ENCODE peak calls at places on chromosomes 2 and 18, in five cellular contexts. One of them, this sample, is unnamed.

GRCh38 chr2:45882707-45883106 is 231.2 kb downstream of the PRKCE start:
- DNase-seq in AG20443: peak
- DNase-seq in GM23338: no peak
- DNase-seq in HEK293T: no peak
- DNase-seq in Calu3: no peak
- DNase-seq in this sample: no peak

GRCh38 chr2:8549942-8550341 is 131.9 kb upstream of the ID2 start:
- DNase-seq in GM23338: no peak
- DNase-seq in HEK293T: no peak
- DNase-seq in Calu3: no peak
- DNase-seq in AG20443: no peak
- DNase-seq in this sample: no peak

GRCh38 chr2:197777823-197778407 is 7.2 kb downstream of the BOLL start:
- DNase-seq in AG20443: peak
- DNase-seq in Calu3: peak
- DNase-seq in GM23338: peak
- DNase-seq in HEK293T: no peak
- DNase-seq in this sample: no peak

GRCh38 chr2:175769200-175769599 is 232.9 kb downstream of the LNPK start:
- DNase-seq in AG20443: no peak
- DNase-seq in HEK293T: no peak
- DNase-seq in GM23338: peak
- DNase-seq in Calu3: no peak
- DNase-seq in this sample: no peak

GRCh38 chr18:11154369-11154982 is 5.1 kb upstream of the PIEZO2 start:
- DNase-seq in HEK293T: peak
- DNase-seq in AG20443: peak
- DNase-seq in Calu3: peak
- DNase-seq in GM23338: peak
- DNase-seq in this sample: no peak

GRCh38 chr2:112065966-112066365 is 10.9 kb downstream of the TMEM87B start:
- DNase-seq in HEK293T: no peak
- DNase-seq in GM23338: no peak
- DNase-seq in Calu3: no peak
- DNase-seq in AG20443: peak
- DNase-seq in this sample: no peak

GRCh38 chr18:76656925-76657324 is 161.9 kb upstream of the ZNF516 start:
- DNase-seq in AG20443: no peak
- DNase-seq in Calu3: no peak
- DNase-seq in HEK293T: no peak
- DNase-seq in GM23338: no peak
- DNase-seq in this sample: no peak

GRCh38 chr2:9071584-9072124 is 68.2 kb upstream of the MBOAT2 start:
- DNase-seq in Calu3: no peak
- DNase-seq in AG20443: no peak
- DNase-seq in GM23338: no peak
- DNase-seq in HEK293T: no peak
- DNase-seq in this sample: no peak

GRCh38 chr18:64103979-64104378 is 44.9 kb downstream of the LINC00305 start:
- DNase-seq in Calu3: no peak
- DNase-seq in HEK293T: no peak
- DNase-seq in GM23338: peak
- DNase-seq in AG20443: no peak
- DNase-seq in this sample: no peak

GRCh38 chr2:88247531-88247930 is 77.4 kb downstream of the THNSL2 start:
- DNase-seq in HEK293T: no peak
- DNase-seq in Calu3: no peak
- DNase-seq in AG20443: no peak
- DNase-seq in GM23338: no peak
- DNase-seq in this sample: no peak

GRCh38 chr18:2906522-2907458 is 60.0 kb downstream of the EMILIN2 start:
- DNase-seq in HEK293T: no peak
- DNase-seq in GM23338: peak
- DNase-seq in AG20443: peak
- DNase-seq in Calu3: peak
- DNase-seq in this sample: no peak

GRCh38 chr2:109720379-109721116 is 73.6 kb upstream of the RGPD5 start:
- DNase-seq in GM23338: no peak
- DNase-seq in AG20443: no peak
- DNase-seq in Calu3: no peak
- DNase-seq in HEK293T: no peak
- DNase-seq in this sample: peak

GRCh38 chr18:75269140-75269676 is 58.6 kb downstream of the TSHZ1 start:
- DNase-seq in GM23338: no peak
- DNase-seq in Calu3: no peak
- DNase-seq in AG20443: no peak
- DNase-seq in HEK293T: no peak
- DNase-seq in this sample: no peak

GRCh38 chr2:138922973-138923563 is 142.9 kb upstream of the NXPH2 start:
- DNase-seq in GM23338: peak
- DNase-seq in HEK293T: peak
- DNase-seq in AG20443: no peak
- DNase-seq in Calu3: no peak
- DNase-seq in this sample: no peak

GRCh38 chr2:158006961-158007664 is 94.6 kb upstream of the UPP2 start:
- DNase-seq in AG20443: no peak
- DNase-seq in HEK293T: no peak
- DNase-seq in GM23338: peak
- DNase-seq in Calu3: no peak
- DNase-seq in this sample: no peak

GRCh38 chr18:1014951-1015627 is 110.4 kb downstream of the ADCYAP1 start:
- DNase-seq in Calu3: no peak
- DNase-seq in GM23338: peak
- DNase-seq in AG20443: no peak
- DNase-seq in HEK293T: no peak
- DNase-seq in this sample: no peak

GRCh38 chr2:222652856-222653255 is 3.0 kb downstream of the FARSB start:
- DNase-seq in GM23338: no peak
- DNase-seq in Calu3: no peak
- DNase-seq in HEK293T: no peak
- DNase-seq in AG20443: no peak
- DNase-seq in this sample: no peak

GRCh38 chr2:3605013-3605961 is 10.4 kb downstream of the COLEC11 start:
- DNase-seq in HEK293T: peak
- DNase-seq in Calu3: peak
- DNase-seq in AG20443: no peak
- DNase-seq in GM23338: peak
- DNase-seq in this sample: peak

GRCh38 chr2:239943991-239944441 is 81.1 kb downstream of the NDUFA10 start:
- DNase-seq in Calu3: no peak
- DNase-seq in GM23338: no peak
- DNase-seq in AG20443: no peak
- DNase-seq in HEK293T: no peak
- DNase-seq in this sample: no peak

GRCh38 chr2:222912776-222913175 is 51.9 kb downstream of the ACSL3 start:
- DNase-seq in GM23338: no peak
- DNase-seq in HEK293T: no peak
- DNase-seq in AG20443: no peak
- DNase-seq in Calu3: no peak
- DNase-seq in this sample: no peak

GRCh38 chr2:144230452-144231085 is 289.4 kb downstream of the ZEB2 start:
- DNase-seq in AG20443: no peak
- DNase-seq in HEK293T: no peak
- DNase-seq in Calu3: no peak
- DNase-seq in GM23338: no peak
- DNase-seq in this sample: no peak

GRCh38 chr18:8908792-8909510 is 193.5 kb upstream of the NDUFV2 start:
- DNase-seq in GM23338: no peak
- DNase-seq in HEK293T: no peak
- DNase-seq in Calu3: no peak
- DNase-seq in AG20443: no peak
- DNase-seq in this sample: no peak

GRCh38 chr18:3447035-3447894 is 2.7 kb upstream of the TGIF1 start:
- DNase-seq in AG20443: peak
- DNase-seq in Calu3: peak
- DNase-seq in HEK293T: peak
- DNase-seq in GM23338: peak
- DNase-seq in this sample: no peak

GRCh38 chr2:158191076-158191566 is 89.4 kb downstream of the UPP2 start:
- DNase-seq in HEK293T: no peak
- DNase-seq in AG20443: no peak
- DNase-seq in Calu3: no peak
- DNase-seq in GM23338: peak
- DNase-seq in this sample: no peak

GRCh38 chr18:24368749-24369148 is 28.9 kb downstream of the OSBPL1A start:
- DNase-seq in AG20443: no peak
- DNase-seq in GM23338: no peak
- DNase-seq in HEK293T: no peak
- DNase-seq in Calu3: no peak
- DNase-seq in this sample: no peak

GRCh38 chr2:85458611-85459563 is 40.4 kb downstream of the SH2D6 start:
- DNase-seq in GM23338: peak
- DNase-seq in HEK293T: no peak
- DNase-seq in Calu3: no peak
- DNase-seq in AG20443: no peak
- DNase-seq in this sample: no peak

This sample was measured in suprapubic skin.